ENCODE peak calls at places on chromosomes 5 and 9, in seven cellular contexts. A is astrocyte, H is neuronal stem cell, Y is HCT116, R is K562, K is MM.1S, N is GM23248. D is an unnamed sample.

GRCh38 chr9:125805057-125805456 is 57.9 kb downstream of the PBX3 start:
- DNase-seq in A (peak), N (peak), R (no peak), Y (no peak), H (no peak), K (no peak), D (peak)

GRCh38 chr9:84862786-84863185 is 193.3 kb downstream of the NTRK2 start:
- DNase-seq in R (no peak), A (peak), N (peak), H (no peak), Y (no peak), K (no peak), D (peak)

GRCh38 chr9:15697459-15697858 is 144.6 kb downstream of the CCDC171 start:
- DNase-seq in N (peak), H (no peak), K (no peak), R (no peak), Y (no peak), A (peak), D (peak)

GRCh38 chr5:170502692-170503091 is 1.1 kb upstream of the KCNIP1 start:
- DNase-seq in H (no peak), R (no peak), K (no peak), N (no peak), A (no peak), Y (no peak), D (no peak)

GRCh38 chr5:132498152-132498551 is 7.6 kb upstream of the IRF1 start:
- DNase-seq in R (no peak), A (peak), Y (no peak), K (peak), H (no peak), N (peak), D (no peak)

GRCh38 chr9:132243156-132244074 is 81.6 kb downstream of the NTNG2 start:
- DNase-seq in K (no peak), N (peak), R (no peak), H (no peak), Y (no peak), A (no peak), D (no peak)

GRCh38 chr5:147073098-147073497 is 161.7 kb upstream of the STK32A start:
- DNase-seq in K (no peak), A (no peak), H (no peak), Y (no peak), N (no peak), R (no peak), D (no peak)

GRCh38 chr9:82673904-82674303 is 389.0 kb downstream of the RASEF start:
- DNase-seq in N (peak), Y (no peak), A (peak), K (no peak), R (no peak), H (no peak), D (no peak)

GRCh38 chr5:175895701-175896102 is 24.3 kb downstream of the CPLX2 start:
- DNase-seq in Y (no peak), N (no peak), A (no peak), H (no peak), K (no peak), R (no peak), D (no peak)

GRCh38 chr5:577800-578199 is 34.3 kb upstream of the CEP72 start:
- DNase-seq in R (no peak), K (no peak), H (no peak), A (no peak), N (no peak), Y (no peak), D (no peak)

GRCh38 chr5:169116961-169117461 is 183.9 kb downstream of the SLIT3 start:
- DNase-seq in K (no peak), A (no peak), N (peak), R (no peak), Y (no peak), H (no peak), D (no peak)

DNA sequence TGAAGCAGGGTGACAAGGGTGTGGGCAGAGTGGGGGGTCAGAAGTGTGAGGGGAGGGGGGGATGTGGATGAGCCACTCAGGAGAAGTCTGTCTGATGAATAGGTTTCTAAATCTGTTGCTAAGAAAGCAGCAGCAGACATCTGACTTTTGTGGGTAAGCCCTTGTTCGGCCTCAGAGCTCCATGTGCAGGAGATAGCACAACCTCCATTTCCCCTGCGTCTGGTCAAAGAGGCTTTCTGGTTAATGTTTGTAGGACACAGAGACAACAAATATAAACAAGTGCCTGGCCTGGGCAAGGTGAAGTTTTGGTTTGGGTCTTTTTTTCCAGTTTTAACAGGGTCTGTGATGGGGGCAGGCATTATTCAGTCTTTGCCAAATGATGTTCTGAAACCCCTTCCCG is 57.0 kb upstream of the GNE start:
- DNase-seq in N (no peak), H (no peak), R (no peak), K (no peak), A (no peak), Y (no peak), D (no peak)
- H2AFZ ChIP-seq in N (no peak), H (peak), R (no peak), K (no peak), A (no peak), Y (no peak), D (no peak)

GRCh38 chr5:143443330-143443729 is 39.8 kb upstream of the NR3C1 start:
- DNase-seq in K (no peak), N (no peak), A (no peak), H (no peak), Y (no peak), R (no peak), D (no peak)
- H2AFZ ChIP-seq in K (no peak), N (no peak), A (no peak), H (no peak), Y (no peak), R (no peak), D (no peak)

GRCh38 chr9:26706223-26706622 is 186.4 kb downstream of the CAAP1 start:
- DNase-seq in A (no peak), K (no peak), N (no peak), R (no peak), H (no peak), Y (no peak), D (no peak)

GRCh38 chr9:26710008-26710407 is 182.6 kb downstream of the CAAP1 start:
- DNase-seq in Y (no peak), R (no peak), K (no peak), H (no peak), N (no peak), A (no peak), D (no peak)
- H2AFZ ChIP-seq in Y (no peak), R (no peak), K (no peak), H (no peak), N (no peak), A (no peak), D (no peak)

GRCh38 chr5:67164856-67165523 is 31.6 kb downstream of the CD180 start:
- DNase-seq in Y (no peak), K (no peak), N (no peak), H (no peak), A (no peak), R (no peak), D (no peak)

GRCh38 chr5:67163863-67164595 is 32.6 kb downstream of the CD180 start:
- DNase-seq in A (no peak), Y (no peak), K (no peak), R (no peak), H (no peak), N (no peak), D (no peak)

GRCh38 chr5:67166886-67167285 is 29.7 kb downstream of the CD180 start:
- DNase-seq in N (no peak), K (no peak), A (no peak), H (no peak), Y (no peak), R (no peak), D (no peak)

GRCh38 chr5:67166460-67166871 is 30.1 kb downstream of the CD180 start:
- DNase-seq in R (no peak), K (no peak), A (no peak), Y (peak), N (no peak), H (no peak), D (no peak)

DNA sequence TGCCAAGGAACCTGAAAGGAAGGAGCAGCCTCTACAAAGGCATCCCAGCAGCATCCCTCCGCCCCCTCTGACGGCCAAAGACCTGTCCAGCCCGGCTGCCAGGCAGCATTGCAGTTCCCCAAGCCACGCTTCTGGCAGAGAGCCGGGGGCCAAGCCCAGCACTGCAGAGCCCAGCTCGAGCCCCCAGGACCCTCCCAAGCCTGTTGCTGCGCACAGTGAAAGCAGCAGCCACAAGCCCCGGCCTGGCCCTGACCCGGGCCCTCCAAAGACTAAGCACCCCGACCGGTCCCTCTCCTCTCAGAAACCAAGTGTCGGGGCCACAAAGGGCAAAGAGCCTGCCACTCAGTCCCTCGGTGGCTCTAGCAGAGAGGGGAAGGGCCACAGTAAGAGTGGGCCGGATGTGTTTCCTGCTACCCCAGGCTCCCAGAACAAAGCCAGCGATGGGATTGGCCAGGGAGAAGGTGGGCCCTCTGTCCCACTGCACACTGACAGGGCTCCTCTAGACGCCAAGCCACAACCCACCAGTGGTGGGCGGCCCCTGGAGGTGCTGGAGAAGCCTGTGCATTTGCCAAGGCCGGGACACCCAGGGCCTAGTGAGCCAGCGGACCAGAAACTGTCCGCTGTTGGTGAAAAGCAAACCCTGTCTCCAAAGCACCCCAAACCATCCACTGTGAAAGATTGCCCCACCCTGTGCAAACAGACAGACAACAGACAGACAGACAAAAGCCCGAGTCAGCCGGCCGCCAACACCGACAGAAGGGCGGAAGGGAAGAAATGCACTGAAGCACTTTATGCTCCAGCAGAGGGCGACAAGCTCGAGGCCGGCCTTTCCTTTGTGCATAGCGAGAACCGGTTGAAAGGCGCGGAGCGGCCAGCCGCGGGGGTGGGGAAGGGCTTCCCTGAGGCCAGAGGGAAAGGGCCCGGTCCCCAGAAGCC is 30.8 kb downstream of the CD180 start:
- DNase-seq in R (peak), A (peak), N (peak), K (peak), Y (peak), H (peak), D (peak)
- H2AFZ ChIP-seq in R (no peak), A (peak), N (peak), K (peak), Y (peak), H (peak), D (peak)

GRCh38 chr5:56094579-56095361 is 100.0 kb upstream of the IL6ST start:
- DNase-seq in R (no peak), K (no peak), N (no peak), H (no peak), Y (no peak), A (no peak), D (no peak)
- H2AFZ ChIP-seq in R (peak), K (peak), N (no peak), H (no peak), Y (no peak), A (no peak), D (no peak)

GRCh38 chr5:71586052-71586940 is 844 bp upstream of the MCCC2 start:
- DNase-seq in R (peak), N (no peak), H (no peak), Y (no peak), A (no peak), K (peak), D (peak)

GRCh38 chr5:71589903-71590302 is 2.8 kb downstream of the MCCC2 start:
- DNase-seq in N (no peak), H (no peak), Y (no peak), A (no peak), K (peak), R (no peak), D (no peak)

GRCh38 chr5:71586941-71587708 is at the start of gene MCCC2:
- DNase-seq in Y (peak), K (peak), N (peak), A (peak), R (peak), H (peak), D (peak)

GRCh38 chr5:71588533-71588885 is 1.4 kb downstream of the MCCC2 start:
- DNase-seq in R (no peak), H (no peak), N (no peak), Y (no peak), K (no peak), A (no peak), D (no peak)

GRCh38 chr5:71587709-71588532 is 781 bp downstream of the MCCC2 start:
- DNase-seq in R (peak), N (no peak), H (no peak), A (no peak), Y (no peak), K (peak), D (no peak)
- H2AFZ ChIP-seq in R (peak), N (peak), H (peak), A (peak), Y (peak), K (peak), D (peak)

DNA sequence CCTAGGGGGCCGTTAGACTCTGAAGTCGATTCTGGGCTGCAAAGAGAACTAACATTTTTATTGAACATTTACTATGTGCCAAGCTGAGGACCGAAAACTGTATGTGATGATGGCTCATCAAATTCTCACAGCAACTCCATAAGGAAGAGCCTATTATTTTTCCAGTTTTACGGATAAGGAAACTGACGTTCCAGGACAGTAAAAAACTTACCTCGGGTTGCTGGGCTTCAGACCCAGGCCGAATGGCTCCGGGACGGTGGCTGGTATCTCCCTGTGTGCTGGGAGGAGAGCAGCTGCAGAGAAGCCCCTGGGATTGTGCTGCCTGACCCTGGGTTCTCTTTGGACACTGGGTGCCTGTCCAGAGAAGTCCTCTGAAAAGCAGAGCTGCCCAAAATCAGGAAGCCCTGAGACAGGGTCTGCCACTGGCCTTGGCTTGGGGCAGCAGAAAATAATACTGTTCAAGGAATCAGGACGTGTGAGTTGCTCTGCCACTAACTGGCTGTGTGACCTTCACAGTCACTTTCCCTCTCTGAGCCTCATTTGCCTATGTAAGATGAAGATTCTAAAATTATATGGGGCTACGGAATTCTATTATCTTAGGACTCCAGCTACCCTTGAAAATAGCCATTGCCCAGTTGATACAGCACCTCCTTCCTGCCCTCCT is 116.3 kb upstream of the CPEB4 start:
- DNase-seq in K (no peak), A (no peak), N (no peak), Y (no peak), H (no peak), R (no peak), D (no peak)
- H2AFZ ChIP-seq in K (no peak), A (no peak), N (no peak), Y (no peak), H (no peak), R (peak), D (no peak)

DNA sequence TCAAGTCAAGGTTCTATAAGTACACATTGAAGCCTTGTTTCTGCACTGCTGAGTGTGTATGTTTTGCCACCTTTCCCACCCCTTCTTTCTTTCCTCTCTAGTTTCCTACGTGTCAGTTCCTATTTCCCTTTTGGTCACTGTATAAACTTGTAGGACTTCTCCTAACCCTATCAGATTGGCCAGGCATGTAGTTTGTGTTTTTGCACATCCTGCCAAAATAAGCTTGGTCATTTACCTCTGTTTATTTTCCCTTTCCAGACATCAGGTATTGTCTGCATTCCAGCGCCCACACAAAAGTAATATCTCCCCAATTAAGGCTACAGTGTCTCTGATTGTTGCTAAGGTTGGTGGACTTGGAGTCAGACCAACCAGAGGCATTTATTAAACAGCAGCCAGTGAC is 252.9 kb upstream of the MPDZ start:
- DNase-seq in A (peak), N (no peak), K (no peak), R (no peak), Y (no peak), H (no peak), D (no peak)
- H2AFZ ChIP-seq in A (no peak), N (no peak), K (no peak), R (no peak), Y (no peak), H (no peak), D (no peak)

GRCh38 chr5:72457491-72457890 is 49.7 kb downstream of the ZNF366 start:
- DNase-seq in A (no peak), Y (no peak), R (no peak), H (no peak), N (no peak), K (no peak), D (no peak)
- H2AFZ ChIP-seq in A (no peak), Y (no peak), R (no peak), H (no peak), N (no peak), K (no peak), D (no peak)